ENCODE peak calls at places on chromosomes 16 and 17, in six cellular contexts. One of them, this sample, is unnamed.

GRCh38 chr17:56681561-56682266 is 88.2 kb downstream of the NOG start:
- DNase-seq in GM12878: no peak
- DNase-seq in AG10803: peak
- DNase-seq in HCT116: peak
- DNase-seq in body of pancreas: no peak
- DNase-seq in lower leg skin: no peak
- DNase-seq in this sample: peak

GRCh38 chr16:85901760-85902365 is 2.9 kb downstream of the IRF8 start:
- DNase-seq in body of pancreas: no peak
- DNase-seq in GM12878: no peak
- DNase-seq in HCT116: no peak
- DNase-seq in AG10803: no peak
- DNase-seq in lower leg skin: no peak
- DNase-seq in this sample: no peak

GRCh38 chr16:81595676-81596292 is 151.2 kb downstream of the CMIP start:
- DNase-seq in HCT116: no peak
- DNase-seq in GM12878: no peak
- DNase-seq in lower leg skin: no peak
- DNase-seq in AG10803: peak
- DNase-seq in body of pancreas: no peak
- DNase-seq in this sample: no peak

GRCh38 chr17:55386931-55387330 is 34.7 kb downstream of the MMD start:
- DNase-seq in HCT116: no peak
- DNase-seq in GM12878: no peak
- DNase-seq in AG10803: no peak
- DNase-seq in lower leg skin: no peak
- DNase-seq in body of pancreas: no peak
- DNase-seq in this sample: no peak

GRCh38 chr16:2691491-2692248 is 9.3 kb downstream of the KCTD5 start:
- DNase-seq in AG10803: no peak
- DNase-seq in lower leg skin: no peak
- DNase-seq in GM12878: no peak
- DNase-seq in HCT116: no peak
- DNase-seq in body of pancreas: peak
- DNase-seq in this sample: no peak

GRCh38 chr17:7220593-7221280 is 999 bp downstream of the ACADVL start:
- DNase-seq in HCT116: no peak
- DNase-seq in body of pancreas: peak
- DNase-seq in AG10803: peak
- DNase-seq in GM12878: no peak
- DNase-seq in lower leg skin: no peak
- DNase-seq in this sample: no peak

GRCh38 chr17:75927286-75927922 is 13.4 kb downstream of the FBF1 start:
- DNase-seq in AG10803: peak
- DNase-seq in HCT116: peak
- DNase-seq in body of pancreas: peak
- DNase-seq in GM12878: no peak
- DNase-seq in lower leg skin: peak
- DNase-seq in this sample: no peak

GRCh38 chr16:48720266-48720665 is 110.3 kb upstream of the N4BP1 start:
- DNase-seq in HCT116: no peak
- DNase-seq in lower leg skin: no peak
- DNase-seq in body of pancreas: no peak
- DNase-seq in AG10803: no peak
- DNase-seq in GM12878: no peak
- DNase-seq in this sample: peak

GRCh38 chr16:11743308-11744074 is 834 bp upstream of the TXNDC11 start:
- DNase-seq in lower leg skin: peak
- DNase-seq in AG10803: peak
- DNase-seq in HCT116: peak
- DNase-seq in body of pancreas: peak
- DNase-seq in GM12878: no peak
- DNase-seq in this sample: no peak

GRCh38 chr16:74773431-74774222 is 993 bp downstream of the FA2H start:
- DNase-seq in GM12878: no peak
- DNase-seq in AG10803: no peak
- DNase-seq in lower leg skin: no peak
- DNase-seq in body of pancreas: peak
- DNase-seq in HCT116: no peak
- DNase-seq in this sample: no peak

GRCh38 chr16:74776926-74777325 is 2.3 kb upstream of the FA2H start:
- DNase-seq in GM12878: no peak
- DNase-seq in lower leg skin: no peak
- DNase-seq in AG10803: no peak
- DNase-seq in HCT116: no peak
- DNase-seq in body of pancreas: no peak
- DNase-seq in this sample: no peak

GRCh38 chr16:74775255-74775654 is 635 bp upstream of the FA2H start:
- DNase-seq in AG10803: no peak
- DNase-seq in GM12878: no peak
- DNase-seq in HCT116: no peak
- DNase-seq in lower leg skin: no peak
- DNase-seq in body of pancreas: no peak
- DNase-seq in this sample: no peak

GRCh38 chr16:74771656-74772315 is 2.8 kb downstream of the FA2H start:
- DNase-seq in HCT116: no peak
- DNase-seq in GM12878: peak
- DNase-seq in AG10803: no peak
- DNase-seq in body of pancreas: no peak
- DNase-seq in lower leg skin: no peak
- DNase-seq in this sample: no peak

DNA sequence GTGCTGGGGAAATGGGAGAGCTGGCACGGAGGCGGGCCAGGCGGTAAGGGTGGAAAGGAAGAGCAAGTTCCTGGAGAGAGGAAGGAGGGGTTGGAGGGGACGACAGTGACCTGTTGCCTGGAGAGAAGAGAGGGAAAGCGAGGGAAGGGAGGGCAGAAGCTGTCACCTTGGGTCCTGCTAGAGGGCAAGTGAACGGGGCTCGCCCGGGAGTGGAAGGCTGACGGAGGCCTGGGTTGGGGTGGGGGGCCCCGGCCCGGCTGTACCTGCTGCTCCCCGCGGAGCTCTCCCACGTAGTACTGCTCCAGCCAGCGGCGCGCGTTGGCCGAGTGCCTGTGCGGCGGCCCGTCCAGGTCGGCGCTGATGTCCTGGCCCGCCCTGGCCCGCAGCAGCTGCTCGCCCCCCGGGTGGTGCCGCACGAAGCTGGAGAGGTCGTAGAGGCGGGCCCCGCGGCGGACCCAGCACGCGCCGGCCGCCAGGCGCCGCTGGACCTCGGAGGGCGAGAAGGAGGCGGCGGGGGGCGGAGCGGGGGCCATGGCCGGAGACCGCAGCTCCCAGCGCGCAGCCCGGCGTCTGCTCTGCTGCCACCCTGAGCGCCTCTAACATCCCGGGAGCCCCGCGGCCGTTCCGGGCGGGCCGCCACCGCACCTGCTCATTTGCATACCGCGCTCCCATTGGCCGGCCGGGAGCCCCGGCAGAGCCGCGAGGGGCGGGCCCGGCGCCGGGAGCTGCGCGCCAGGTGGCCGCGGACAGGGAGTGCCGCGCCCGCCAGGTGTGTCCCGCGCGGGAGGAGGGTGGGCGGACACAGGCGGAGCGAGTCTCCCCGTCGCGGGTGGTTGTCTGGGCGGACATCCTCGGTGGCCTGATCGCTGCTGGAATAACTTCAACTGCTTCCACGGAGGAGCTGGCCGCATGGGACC is at the start of gene FA2H:
- DNase-seq in HCT116: peak
- DNase-seq in AG10803: no peak
- DNase-seq in body of pancreas: peak
- DNase-seq in lower leg skin: peak
- DNase-seq in GM12878: no peak
- DNase-seq in this sample: no peak
- TF ChIP-seq CTCF in HCT116: peak
- TF ChIP-seq CTCF in AG10803: no peak
- TF ChIP-seq CTCF in body of pancreas: peak
- TF ChIP-seq CTCF in lower leg skin: no peak
- TF ChIP-seq CTCF in GM12878: peak
- TF ChIP-seq CTCF in this sample: no peak

GRCh38 chr17:48996696-48997102 is 486 bp upstream of the IGF2BP1 start:
- DNase-seq in HCT116: no peak
- DNase-seq in GM12878: no peak
- DNase-seq in AG10803: no peak
- DNase-seq in lower leg skin: no peak
- DNase-seq in body of pancreas: no peak
- DNase-seq in this sample: no peak

GRCh38 chr17:48997103-48997826 is at the start of gene IGF2BP1:
- DNase-seq in lower leg skin: no peak
- DNase-seq in AG10803: peak
- DNase-seq in GM12878: no peak
- DNase-seq in HCT116: no peak
- DNase-seq in body of pancreas: no peak
- DNase-seq in this sample: no peak

GRCh38 chr17:48994548-48995331 is 2.4 kb upstream of the IGF2BP1 start:
- DNase-seq in GM12878: no peak
- DNase-seq in lower leg skin: no peak
- DNase-seq in AG10803: no peak
- DNase-seq in HCT116: no peak
- DNase-seq in body of pancreas: no peak
- DNase-seq in this sample: no peak

GRCh38 chr17:48995332-48995870 is 1.8 kb upstream of the IGF2BP1 start:
- DNase-seq in AG10803: no peak
- DNase-seq in HCT116: no peak
- DNase-seq in GM12878: no peak
- DNase-seq in body of pancreas: no peak
- DNase-seq in lower leg skin: no peak
- DNase-seq in this sample: no peak

GRCh38 chr17:48995871-48996695 is 1.1 kb upstream of the IGF2BP1 start:
- DNase-seq in lower leg skin: no peak
- DNase-seq in body of pancreas: no peak
- DNase-seq in GM12878: no peak
- DNase-seq in HCT116: no peak
- DNase-seq in AG10803: no peak
- DNase-seq in this sample: no peak
- H3K4me3 ChIP-seq in lower leg skin: no peak
- H3K4me3 ChIP-seq in body of pancreas: no peak
- H3K4me3 ChIP-seq in GM12878: no peak
- H3K4me3 ChIP-seq in HCT116: no peak
- H3K4me3 ChIP-seq in AG10803: peak
- H3K4me3 ChIP-seq in this sample: peak

GRCh38 chr16:63578791-63579190 is 1542.6 kb upstream of the CDH8 start:
- DNase-seq in HCT116: no peak
- DNase-seq in body of pancreas: no peak
- DNase-seq in AG10803: no peak
- DNase-seq in lower leg skin: no peak
- DNase-seq in GM12878: no peak
- DNase-seq in this sample: no peak
- TF ChIP-seq CTCF in HCT116: no peak
- TF ChIP-seq CTCF in body of pancreas: no peak
- TF ChIP-seq CTCF in AG10803: no peak
- TF ChIP-seq CTCF in lower leg skin: no peak
- TF ChIP-seq CTCF in GM12878: no peak
- TF ChIP-seq CTCF in this sample: no peak

GRCh38 chr17:49387374-49388289 is 25.6 kb upstream of the ZNF652 start:
- DNase-seq in AG10803: no peak
- DNase-seq in body of pancreas: no peak
- DNase-seq in lower leg skin: no peak
- DNase-seq in GM12878: no peak
- DNase-seq in HCT116: no peak
- DNase-seq in this sample: no peak
- H3K4me3 ChIP-seq in AG10803: no peak
- H3K4me3 ChIP-seq in body of pancreas: no peak
- H3K4me3 ChIP-seq in lower leg skin: no peak
- H3K4me3 ChIP-seq in GM12878: no peak
- H3K4me3 ChIP-seq in HCT116: no peak
- H3K4me3 ChIP-seq in this sample: no peak

DNA sequence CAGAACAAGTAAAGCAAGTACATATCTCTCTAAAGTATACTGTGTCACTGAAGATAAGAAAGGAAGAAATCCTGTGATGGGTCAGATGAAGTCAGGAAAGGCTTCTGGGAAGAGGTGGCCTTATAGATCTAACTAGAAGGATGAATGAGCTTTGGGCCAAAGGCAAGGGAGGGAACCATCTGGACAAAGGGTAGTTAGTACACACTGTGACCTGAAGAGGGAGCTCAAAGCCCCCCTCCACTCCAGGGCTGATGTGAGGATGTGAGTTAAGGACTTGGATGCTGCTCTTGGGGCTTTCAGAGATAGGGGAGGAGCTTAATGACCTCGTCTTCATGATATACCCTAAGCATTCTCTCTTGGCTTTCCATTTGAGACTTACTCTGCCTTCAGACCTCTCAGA is 185.3 kb upstream of the CACNG3 start:
- DNase-seq in AG10803: peak
- DNase-seq in lower leg skin: no peak
- DNase-seq in GM12878: peak
- DNase-seq in body of pancreas: peak
- DNase-seq in HCT116: peak
- DNase-seq in this sample: no peak
- TF ChIP-seq CTCF in AG10803: peak
- TF ChIP-seq CTCF in lower leg skin: no peak
- TF ChIP-seq CTCF in GM12878: peak
- TF ChIP-seq CTCF in body of pancreas: peak
- TF ChIP-seq CTCF in HCT116: peak
- TF ChIP-seq CTCF in this sample: peak

GRCh38 chr16:24652209-24652712 is 77.2 kb upstream of the TNRC6A start:
- DNase-seq in body of pancreas: no peak
- DNase-seq in GM12878: no peak
- DNase-seq in HCT116: no peak
- DNase-seq in AG10803: peak
- DNase-seq in lower leg skin: no peak
- DNase-seq in this sample: no peak
- H3K4me3 ChIP-seq in body of pancreas: no peak
- H3K4me3 ChIP-seq in GM12878: no peak
- H3K4me3 ChIP-seq in HCT116: no peak
- H3K4me3 ChIP-seq in AG10803: no peak
- H3K4me3 ChIP-seq in lower leg skin: no peak
- H3K4me3 ChIP-seq in this sample: no peak

DNA sequence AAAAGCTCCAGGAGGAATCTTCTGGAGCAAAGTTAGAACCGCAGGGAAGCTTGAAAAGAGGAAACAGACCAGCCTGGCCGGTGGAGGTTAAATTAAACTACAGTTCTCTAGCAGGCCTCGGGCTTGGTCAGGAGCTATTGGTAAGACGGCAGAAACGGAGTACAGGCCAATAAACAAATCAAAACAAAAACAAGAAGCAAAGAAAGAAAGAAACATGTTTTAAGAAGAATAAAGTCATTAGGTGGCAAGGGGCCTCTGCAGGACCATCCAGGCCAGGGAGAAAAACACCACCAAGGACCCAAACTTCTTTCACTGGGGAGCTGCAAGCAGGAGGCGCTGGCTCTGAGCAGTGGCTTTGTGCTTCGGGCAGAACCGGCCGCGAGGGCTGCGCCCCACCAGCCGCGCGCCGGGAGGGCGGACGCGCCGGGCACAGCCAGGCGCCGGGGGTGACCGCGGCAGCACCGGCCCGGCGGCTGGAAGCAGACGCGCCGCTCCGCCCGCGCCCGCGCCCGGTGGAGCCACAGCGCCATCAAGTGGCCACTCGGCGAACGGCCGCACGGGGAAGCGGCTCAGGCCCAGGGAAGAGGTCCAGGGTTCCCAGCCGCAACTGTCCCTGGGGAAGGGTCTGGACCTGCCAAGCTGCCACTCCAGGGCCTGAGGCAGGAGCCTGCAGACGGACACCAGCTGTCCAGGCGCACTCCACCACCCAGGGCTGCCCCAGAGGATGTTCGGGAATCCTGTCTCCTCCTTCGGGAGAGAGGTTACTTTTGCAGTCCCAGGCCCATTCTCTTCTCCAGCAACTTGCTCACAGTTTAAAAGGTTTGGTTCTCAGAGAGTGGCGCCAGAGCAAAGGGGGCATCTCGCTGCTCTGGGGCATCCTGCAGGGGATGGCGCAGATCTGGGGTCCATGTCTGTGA is 419.4 kb downstream of the SOX9 start:
- DNase-seq in AG10803: peak
- DNase-seq in lower leg skin: peak
- DNase-seq in HCT116: peak
- DNase-seq in GM12878: no peak
- DNase-seq in body of pancreas: peak
- DNase-seq in this sample: no peak
- TF ChIP-seq CTCF in AG10803: peak
- TF ChIP-seq CTCF in lower leg skin: peak
- TF ChIP-seq CTCF in HCT116: peak
- TF ChIP-seq CTCF in GM12878: peak
- TF ChIP-seq CTCF in body of pancreas: peak
- TF ChIP-seq CTCF in this sample: peak